ENCODE peak calls at places on chromosomes 16 and 17, in four cellular contexts. One of them, this sample, is unnamed.

GRCh38 chr16:87333101-87333500 is 15.9 kb upstream of the C16orf95 start:
- DNase-seq in IMR-90: no peak
- DNase-seq in K562: no peak
- DNase-seq in GM12878: no peak
- DNase-seq in this sample: no peak

GRCh38 chr16:15811778-15812750 is 44.8 kb downstream of the MYH11 start:
- DNase-seq in IMR-90: peak; percentile 86
- DNase-seq in K562: no peak
- DNase-seq in GM12878: no peak
- DNase-seq in this sample: no peak

GRCh38 chr17:7045492-7046126 is 1.7 kb upstream of the SLC16A11 start:
- DNase-seq in IMR-90: peak; percentile 87
- DNase-seq in K562: no peak
- DNase-seq in GM12878: peak; percentile 53
- DNase-seq in this sample: peak; percentile 89

GRCh38 chr16:88871730-88872416 is 5.4 kb upstream of the PABPN1L start:
- DNase-seq in IMR-90: no peak
- DNase-seq in K562: peak; percentile 54
- DNase-seq in GM12878: no peak
- DNase-seq in this sample: no peak

GRCh38 chr17:29722411-29723198 is 99.9 kb upstream of the CORO6 start:
- DNase-seq in IMR-90: peak; percentile 73
- DNase-seq in K562: peak; percentile 24
- DNase-seq in GM12878: peak; percentile 96
- DNase-seq in this sample: peak; percentile 84

GRCh38 chr17:67262420-67262819 is 17.4 kb upstream of the HELZ start:
- DNase-seq in IMR-90: no peak
- DNase-seq in K562: no peak
- DNase-seq in GM12878: no peak
- DNase-seq in this sample: no peak

GRCh38 chr16:1929105-1929504 is 10.9 kb upstream of the HS3ST6 start:
- DNase-seq in IMR-90: no peak
- DNase-seq in K562: peak; percentile 62
- DNase-seq in GM12878: no peak
- DNase-seq in this sample: no peak

GRCh38 chr16:15704545-15704987 is 54.5 kb downstream of the NDE1 start:
- DNase-seq in IMR-90: peak; percentile 69
- DNase-seq in K562: peak; percentile 87
- DNase-seq in GM12878: no peak
- DNase-seq in this sample: peak; percentile 73

GRCh38 chr17:57810740-57811632 is 38.9 kb downstream of the MRPS23 start:
- DNase-seq in IMR-90: peak; percentile 4
- DNase-seq in K562: no peak
- DNase-seq in GM12878: no peak
- DNase-seq in this sample: no peak

GRCh38 chr17:51120357-51120738 is 320 bp downstream of the SPAG9 start:
- DNase-seq in IMR-90: peak; percentile 14
- DNase-seq in K562: peak; percentile 46
- DNase-seq in GM12878: no peak
- DNase-seq in this sample: peak; percentile 55

GRCh38 chr16:15487336-15488284 is 53.2 kb downstream of the BMERB1 start:
- DNase-seq in IMR-90: no peak
- DNase-seq in K562: no peak
- DNase-seq in GM12878: no peak
- DNase-seq in this sample: no peak

GRCh38 chr16:50778284-50779163 is 36.6 kb downstream of the CYLD start:
- DNase-seq in IMR-90: no peak
- DNase-seq in K562: no peak
- DNase-seq in GM12878: peak; percentile 12
- DNase-seq in this sample: no peak

GRCh38 chr16:50781518-50781917 is 39.6 kb downstream of the CYLD start:
- DNase-seq in IMR-90: no peak
- DNase-seq in K562: no peak
- DNase-seq in GM12878: no peak
- DNase-seq in this sample: no peak

GRCh38 chr16:50776042-50776441 is 34.2 kb downstream of the CYLD start:
- DNase-seq in IMR-90: no peak
- DNase-seq in K562: no peak
- DNase-seq in GM12878: no peak
- DNase-seq in this sample: no peak

DNA sequence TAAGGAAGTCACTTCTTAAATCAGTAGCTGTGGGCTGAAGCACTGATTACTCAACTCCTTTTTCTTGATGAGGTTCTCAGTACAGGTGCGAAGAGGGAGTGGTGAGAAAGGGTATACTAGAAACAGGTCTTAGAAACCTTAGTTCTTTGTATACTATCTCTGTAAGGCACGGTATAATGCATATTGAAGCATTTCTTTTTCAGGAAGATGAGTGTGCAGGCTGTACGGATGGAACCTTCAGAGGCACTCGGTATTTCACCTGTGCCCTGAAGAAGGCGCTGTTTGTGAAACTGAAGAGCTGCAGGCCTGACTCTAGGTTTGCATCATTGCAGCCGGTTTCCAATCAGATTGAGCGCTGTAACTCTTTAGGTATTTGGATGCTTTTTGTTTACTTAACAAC is 39.2 kb downstream of the CYLD start:
- DNase-seq in IMR-90: peak; percentile 8
- DNase-seq in K562: no peak
- DNase-seq in GM12878: no peak
- DNase-seq in this sample: no peak
- TF ChIP-seq CTCF in IMR-90: peak; percentile 20
- TF ChIP-seq CTCF in K562: peak; percentile 42
- TF ChIP-seq CTCF in GM12878: peak; percentile 31
- TF ChIP-seq CTCF in this sample: no peak

GRCh38 chr17:32815460-32815859 is 61.5 kb downstream of the MYO1D start:
- DNase-seq in IMR-90: no peak
- DNase-seq in K562: no peak
- DNase-seq in GM12878: no peak
- DNase-seq in this sample: no peak

GRCh38 chr17:32807577-32807976 is 69.3 kb downstream of the MYO1D start:
- DNase-seq in IMR-90: no peak
- DNase-seq in K562: no peak
- DNase-seq in GM12878: no peak
- DNase-seq in this sample: peak; percentile 64

GRCh38 chr17:32810690-32811089 is 66.2 kb downstream of the MYO1D start:
- DNase-seq in IMR-90: no peak
- DNase-seq in K562: no peak
- DNase-seq in GM12878: no peak
- DNase-seq in this sample: no peak

GRCh38 chr17:32814837-32815236 is 62.1 kb downstream of the MYO1D start:
- DNase-seq in IMR-90: no peak
- DNase-seq in K562: no peak
- DNase-seq in GM12878: no peak
- DNase-seq in this sample: peak; percentile 53

DNA sequence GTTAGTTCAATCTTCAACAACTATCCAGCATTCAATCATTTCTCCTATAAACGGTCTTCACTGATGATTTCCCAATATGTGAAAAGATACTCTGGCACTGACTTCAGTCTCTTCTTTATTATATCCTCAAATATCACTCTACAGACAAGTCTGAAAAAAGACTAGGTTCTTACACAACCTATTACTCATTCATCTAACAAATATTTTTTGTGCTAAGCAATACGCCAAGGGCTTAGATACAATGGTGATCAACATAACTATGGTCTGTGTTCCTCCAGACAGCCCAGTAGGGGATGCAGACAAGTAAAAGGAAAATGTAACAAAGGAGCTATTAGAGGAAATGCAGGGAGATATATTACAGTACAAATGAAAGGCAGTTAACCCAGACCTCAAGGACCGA is 63.9 kb downstream of the MYO1D start:
- DNase-seq in IMR-90: no peak
- DNase-seq in K562: no peak
- DNase-seq in GM12878: no peak
- DNase-seq in this sample: no peak
- TF ChIP-seq FOS in IMR-90: no peak
- TF ChIP-seq FOS in K562: no peak
- TF ChIP-seq FOS in GM12878: no peak
- TF ChIP-seq FOS in this sample: no peak

GRCh38 chr16:12612598-12613101 is 191.0 kb downstream of the CPPED1 start:
- DNase-seq in IMR-90: no peak
- DNase-seq in K562: peak; percentile 59
- DNase-seq in GM12878: no peak
- DNase-seq in this sample: no peak

GRCh38 chr16:12613992-12614661 is 189.6 kb downstream of the CPPED1 start:
- DNase-seq in IMR-90: no peak
- DNase-seq in K562: no peak
- DNase-seq in GM12878: no peak
- DNase-seq in this sample: no peak

GRCh38 chr16:12617401-12617819 is 186.3 kb downstream of the CPPED1 start:
- DNase-seq in IMR-90: no peak
- DNase-seq in K562: no peak
- DNase-seq in GM12878: no peak
- DNase-seq in this sample: no peak

GRCh38 chr16:12613131-12613991 is 190.3 kb downstream of the CPPED1 start:
- DNase-seq in IMR-90: peak; percentile 39
- DNase-seq in K562: peak; percentile 66
- DNase-seq in GM12878: peak; percentile 76
- DNase-seq in this sample: peak; percentile 18

DNA sequence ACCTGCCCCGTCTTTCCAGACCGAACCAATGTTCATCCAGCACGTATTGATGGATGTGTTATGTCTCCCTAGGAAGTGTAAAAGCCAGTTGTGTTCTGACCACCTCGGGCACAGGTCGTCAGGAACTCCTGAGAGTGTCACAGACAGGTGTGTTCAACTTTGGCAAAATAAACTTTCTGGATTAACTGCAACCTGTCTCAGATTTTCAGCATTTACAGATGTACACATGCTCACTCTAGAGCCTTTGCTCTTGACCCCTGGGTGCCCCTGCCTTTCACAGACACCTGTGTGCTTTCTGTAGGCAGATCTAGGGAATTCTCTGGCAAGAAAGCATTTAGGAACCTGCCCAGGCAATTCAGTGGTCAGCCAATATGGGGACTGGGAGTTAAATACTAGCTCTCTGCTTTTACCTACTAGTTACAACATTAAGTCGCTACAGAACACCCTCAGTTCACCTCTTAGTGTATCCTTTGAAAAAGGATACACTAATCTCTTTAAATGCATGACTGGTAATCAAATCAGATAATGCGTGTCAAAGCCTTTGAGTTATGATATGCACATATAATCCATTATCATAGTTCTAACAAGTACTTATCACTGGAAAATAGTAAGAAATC is 188.9 kb downstream of the CPPED1 start:
- DNase-seq in IMR-90: no peak
- DNase-seq in K562: no peak
- DNase-seq in GM12878: no peak
- DNase-seq in this sample: no peak
- TF ChIP-seq CTCF in IMR-90: no peak
- TF ChIP-seq CTCF in K562: no peak
- TF ChIP-seq CTCF in GM12878: no peak
- TF ChIP-seq CTCF in this sample: no peak

DNA sequence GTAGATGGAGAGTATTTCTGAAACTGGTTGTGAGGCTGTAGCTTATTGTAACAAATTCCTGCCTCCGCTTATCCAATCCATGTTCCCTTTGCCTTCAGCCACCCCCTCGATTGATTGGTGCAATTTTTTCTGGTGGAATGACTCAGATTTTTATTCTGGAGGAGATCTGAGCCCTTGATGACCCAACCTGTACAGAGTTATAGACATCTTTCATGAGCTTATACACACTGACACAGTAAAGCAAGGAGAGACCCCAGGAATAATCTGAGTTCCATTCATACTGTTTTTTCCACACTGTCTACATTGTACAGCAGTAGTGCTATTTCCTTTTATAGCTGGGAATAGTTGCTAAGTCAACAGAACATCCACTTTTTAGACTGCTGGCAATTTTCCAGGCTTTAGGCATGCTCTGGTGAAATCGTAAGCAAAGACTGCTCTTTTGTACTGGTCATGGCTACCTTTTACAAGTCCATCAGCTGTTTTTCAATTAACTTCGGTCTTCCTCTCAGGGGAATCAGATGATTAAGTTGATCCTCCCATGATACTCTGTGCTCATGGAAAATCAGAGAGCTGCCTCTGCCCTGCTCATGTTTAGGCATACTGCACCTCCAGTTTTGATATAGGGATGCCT is 30.1 kb downstream of the CCL4 start:
- DNase-seq in IMR-90: no peak
- DNase-seq in K562: no peak
- DNase-seq in GM12878: no peak
- DNase-seq in this sample: peak; percentile 25
- TF ChIP-seq FOS in IMR-90: no peak
- TF ChIP-seq FOS in K562: no peak
- TF ChIP-seq FOS in GM12878: no peak
- TF ChIP-seq FOS in this sample: no peak

DNA sequence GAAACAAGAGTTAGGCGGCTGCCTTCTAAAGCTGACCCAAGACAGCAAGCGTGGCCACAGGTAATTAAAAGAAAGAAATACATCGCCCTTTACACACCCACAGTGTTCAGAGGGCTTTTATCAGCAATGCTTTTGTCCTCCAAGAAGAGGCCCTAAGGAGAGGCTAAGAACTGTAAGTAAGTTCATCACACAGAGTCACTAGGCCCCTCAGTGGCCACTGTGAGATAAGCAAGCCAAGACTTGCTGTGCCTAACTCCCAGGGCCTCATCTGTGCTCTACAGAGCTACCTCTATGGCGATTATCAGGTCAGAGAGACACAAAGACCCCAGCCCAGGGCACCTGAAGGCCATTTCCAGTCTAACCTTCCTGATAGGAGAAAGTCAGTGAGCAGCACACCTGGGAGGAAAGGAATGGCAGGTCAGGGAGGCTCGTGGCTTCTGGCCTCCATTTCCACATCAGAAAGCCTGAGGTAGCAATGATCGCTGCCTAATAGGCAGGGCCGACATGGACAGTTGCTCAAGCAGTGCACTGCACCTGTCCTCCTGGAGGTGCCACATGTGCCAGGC is 545.2 kb upstream of the CDH11 start:
- DNase-seq in IMR-90: peak; percentile 28
- DNase-seq in K562: no peak
- DNase-seq in GM12878: no peak
- DNase-seq in this sample: no peak
- TF ChIP-seq CTCF in IMR-90: no peak
- TF ChIP-seq CTCF in K562: no peak
- TF ChIP-seq CTCF in GM12878: no peak
- TF ChIP-seq CTCF in this sample: no peak

GRCh38 chr17:42428141-42428944 is 5.3 kb upstream of the CAVIN1 start:
- DNase-seq in IMR-90: peak; percentile 99
- DNase-seq in K562: no peak
- DNase-seq in GM12878: no peak
- DNase-seq in this sample: peak; percentile 85
- TF ChIP-seq FOS in IMR-90: peak; percentile 91
- TF ChIP-seq FOS in K562: no peak
- TF ChIP-seq FOS in GM12878: no peak
- TF ChIP-seq FOS in this sample: peak; percentile 88

GRCh38 chr17:17922198-17922901 is 49.9 kb downstream of the TOM1L2 start:
- DNase-seq in IMR-90: no peak
- DNase-seq in K562: no peak
- DNase-seq in GM12878: no peak
- DNase-seq in this sample: no peak
- TF ChIP-seq CTCF in IMR-90: no peak
- TF ChIP-seq CTCF in K562: no peak
- TF ChIP-seq CTCF in GM12878: no peak
- TF ChIP-seq CTCF in this sample: no peak

GRCh38 chr17:63544467-63545301 is 5.6 kb upstream of the DCAF7 start:
- DNase-seq in IMR-90: no peak
- DNase-seq in K562: no peak
- DNase-seq in GM12878: no peak
- DNase-seq in this sample: no peak
- TF ChIP-seq FOS in IMR-90: no peak
- TF ChIP-seq FOS in K562: no peak
- TF ChIP-seq FOS in GM12878: no peak
- TF ChIP-seq FOS in this sample: no peak

GRCh38 chr16:80277182-80277581 is 263.6 kb upstream of the DYNLRB2 start:
- DNase-seq in IMR-90: no peak
- DNase-seq in K562: peak; percentile 14
- DNase-seq in GM12878: no peak
- DNase-seq in this sample: no peak
- TF ChIP-seq CTCF in IMR-90: no peak
- TF ChIP-seq CTCF in K562: no peak
- TF ChIP-seq CTCF in GM12878: no peak
- TF ChIP-seq CTCF in this sample: no peak